ENCODE peak calls at places on chromosomes 3 and 15, in four cellular contexts. Q is cardiac muscle cell, C is PC-9, U is kidney. F is an unnamed sample.
A peak's percentile ranks its signal among the peaks of the same experiment; 100 is the strongest.

GRCh38 chr3:11498646-11499045 is 145.1 kb downstream of the VGLL4 start:
- DNase-seq in Q (peak; percentile 90), C (peak; percentile 64), U (peak; percentile 79), F (no peak)

GRCh38 chr3:168341192-168341816 is 245.6 kb upstream of the GOLIM4 start:
- DNase-seq in Q (peak; percentile 87), C (no peak), U (no peak), F (no peak)

GRCh38 chr15:52527898-52528464 is 699 bp downstream of the MYO5A start:
- DNase-seq in Q (peak; percentile 25), C (peak; percentile 14), U (no peak), F (no peak)

GRCh38 chr3:27278391-27279055 is 90.7 kb downstream of the NEK10 start:
- DNase-seq in Q (no peak), C (no peak), U (no peak), F (no peak)

GRCh38 chr3:11757441-11757875 is 89.2 kb downstream of the TAMM41 start:
- DNase-seq in Q (peak; percentile 80), C (no peak), U (no peak), F (no peak)

GRCh38 chr15:80846416-80846815 is 67.2 kb downstream of the CEMIP start:
- DNase-seq in Q (no peak), C (no peak), U (no peak), F (no peak)

GRCh38 chr15:26017665-26018064 is 154.5 kb upstream of the ATP10A start:
- DNase-seq in Q (no peak), C (no peak), U (no peak), F (no peak)

GRCh38 chr3:81437683-81438082 is 323.8 kb downstream of the GBE1 start:
- DNase-seq in Q (no peak), C (no peak), U (no peak), F (no peak)

GRCh38 chr3:31755911-31756658 is 223.4 kb downstream of the STT3B start:
- DNase-seq in Q (peak; percentile 8), C (no peak), U (no peak), F (no peak)

GRCh38 chr3:122356402-122356801 is 26.6 kb downstream of the MIX23 start:
- DNase-seq in Q (peak; percentile 52), C (peak; percentile 55), U (no peak), F (no peak)

DNA sequence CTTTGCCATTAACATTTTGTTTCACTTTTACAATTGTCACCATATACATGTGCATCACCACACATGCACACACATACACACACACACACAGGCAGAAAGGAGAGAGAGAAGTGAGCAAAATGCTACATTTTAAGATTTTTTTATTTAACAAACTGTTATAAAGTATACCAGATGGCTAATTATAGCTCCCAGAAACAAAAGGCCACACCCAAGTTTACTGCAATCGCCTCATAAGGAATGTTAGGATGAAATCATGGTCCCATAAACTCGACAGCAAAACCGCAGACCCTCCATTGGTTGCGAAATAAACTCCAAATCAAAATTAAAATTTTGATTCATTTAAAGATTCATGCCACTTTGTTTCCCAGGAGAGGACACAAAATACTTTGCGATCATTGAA is 16.1 kb upstream of the C15orf61 start:
- DNase-seq in Q (no peak), C (no peak), U (no peak), F (no peak)
- H3K4me1 ChIP-seq in Q (no peaks in the 10 kb centered on the region), C (no peaks in the 10 kb centered on the region), U (no peaks in the 10 kb centered on the region), F (no peaks in the 10 kb centered on the region)

DNA sequence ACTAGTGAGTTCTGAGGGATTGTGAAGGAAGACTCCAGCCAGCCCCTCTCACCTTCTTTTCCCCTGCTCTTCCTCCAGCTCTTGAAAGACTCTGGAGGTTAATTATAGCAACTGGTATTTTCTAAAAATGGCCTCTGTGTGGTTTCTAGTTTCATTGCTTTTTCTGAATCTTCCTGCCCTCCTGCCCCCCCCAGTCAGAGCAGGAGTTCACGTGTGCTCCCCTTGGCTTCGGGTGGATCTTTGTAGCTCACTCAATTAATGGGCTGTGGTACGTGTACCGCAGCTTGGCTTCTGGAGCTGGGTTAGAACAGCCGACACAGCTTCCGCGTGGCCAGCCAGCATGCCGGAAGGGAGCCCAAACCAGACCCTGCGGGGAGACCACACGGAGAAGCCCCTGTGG is 31.5 kb downstream of the TM2D3 start:
- DNase-seq in Q (no peak), C (no peak), U (no peak), F (no peak)
- H3K4me1 ChIP-seq in Q (peaks cover 55% of the 10 kb centered on the region), C (peaks cover 19% of the 10 kb centered on the region), U (peaks cover 7% of the 10 kb centered on the region), F (peaks cover 10% of the 10 kb centered on the region)

GRCh38 chr15:86010891-86011290 is 68.8 kb upstream of the AGBL1 start:
- DNase-seq in Q (no peak), C (no peak), U (no peak), F (no peak)

GRCh38 chr15:86009727-86010126 is 69.9 kb upstream of the AGBL1 start:
- DNase-seq in Q (no peak), C (no peak), U (no peak), F (no peak)

GRCh38 chr15:86006546-86006945 is 73.1 kb upstream of the AGBL1 start:
- DNase-seq in Q (no peak), C (no peak), U (no peak), F (no peak)

DNA sequence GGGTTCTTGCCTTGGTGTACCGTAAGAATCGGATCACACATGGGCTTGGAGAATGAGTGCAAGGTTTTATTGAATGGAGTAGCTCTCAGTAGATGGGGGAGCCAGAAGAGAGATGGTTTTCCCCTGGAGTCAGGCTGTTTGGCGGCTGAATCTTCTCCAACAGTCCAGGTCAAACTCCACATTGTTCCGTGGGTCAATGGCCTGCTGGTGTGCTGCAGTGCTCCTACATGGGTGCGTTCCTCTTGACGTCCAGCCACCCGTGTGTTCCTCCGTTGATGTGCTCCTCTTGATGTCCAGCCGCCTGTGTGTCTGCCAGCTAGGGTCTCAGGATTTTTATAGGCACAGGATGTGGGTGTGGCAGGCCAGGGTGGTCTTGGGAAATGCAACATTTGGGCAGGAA is 69.3 kb upstream of the AGBL1 start:
- DNase-seq in Q (no peak), C (no peak), U (no peak), F (no peak)
- H3K4me1 ChIP-seq in Q (no peaks in the 10 kb centered on the region), C (no peaks in the 10 kb centered on the region), U (no peaks in the 10 kb centered on the region), F (no peaks in the 10 kb centered on the region)

DNA sequence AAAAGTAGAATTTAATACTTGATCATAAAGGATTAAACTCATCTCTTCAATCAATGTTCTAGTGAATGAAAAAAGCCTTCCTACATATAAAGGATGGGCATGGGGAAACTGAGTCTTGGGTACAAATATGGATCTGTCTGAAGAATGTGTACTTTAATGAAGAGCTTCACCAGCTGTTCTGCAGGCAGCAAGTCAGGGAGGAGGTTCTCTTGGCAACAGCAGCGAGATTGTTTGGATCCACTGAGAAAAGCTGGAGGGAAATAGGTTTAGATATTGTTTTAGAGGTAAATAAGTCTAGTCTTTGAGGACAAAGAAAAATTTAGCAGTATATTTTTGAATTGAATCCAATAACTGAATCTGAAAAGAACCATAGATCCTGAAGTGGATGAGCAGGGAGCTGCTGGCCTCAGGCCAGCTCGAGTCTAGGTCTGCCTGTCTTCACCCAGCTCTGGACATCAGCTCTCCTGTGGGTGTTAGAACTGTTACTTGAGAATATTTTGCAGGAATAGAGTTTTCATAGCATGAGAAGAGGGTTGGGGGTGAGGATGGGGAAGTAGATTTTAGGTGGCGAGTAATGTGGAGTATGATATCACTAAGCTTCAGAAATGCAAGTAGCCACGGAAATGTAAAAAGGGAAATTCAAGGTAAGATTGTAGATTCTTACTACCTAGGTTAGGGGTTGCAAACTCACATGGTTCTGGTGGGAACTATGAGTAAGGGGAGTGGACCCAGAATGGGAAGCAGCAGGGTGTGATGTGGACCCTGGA is 6.0 kb downstream of the RAB8B start:
- DNase-seq in Q (no peak), C (no peak), U (no peak), F (no peak)
- H3K4me1 ChIP-seq in Q (peaks cover 32% of the 10 kb centered on the region), C (peaks cover 46% of the 10 kb centered on the region), U (peaks cover 6% of the 10 kb centered on the region), F (peaks cover 78% of the 10 kb centered on the region)